ENCODE peak calls at places on chromosome X, in seven cellular contexts. R, Q, M, Y, X, N and O are unnamed samples.

GRCh38 chrX:135625995-135626394 is 87.4 kb upstream of the CT45A1 start:
- DNase-seq in X (no peak), M (no peak), N (no peak), Y (no peak), Q (no peak), R (no peak), O (no peak)

GRCh38 chrX:153924149-153924861 is 1.8 kb downstream of the ARHGAP4 start:
- DNase-seq in R (peak), Q (peak), M (no peak), X (no peak), N (no peak), Y (peak), O (no peak)

GRCh38 chrX:53087378-53087777 is 5.2 kb downstream of the TSPYL2 start:
- DNase-seq in Q (peak), M (no peak), R (no peak), Y (no peak), X (no peak), N (no peak), O (no peak)

GRCh38 chrX:9829308-9830267 is 43.4 kb downstream of the SHROOM2 start:
- DNase-seq in Y (no peak), R (no peak), M (no peak), N (no peak), X (no peak), Q (no peak), O (no peak)

GRCh38 chrX:154855256-154855655 is 20.8 kb upstream of the SMIM9 start:
- DNase-seq in R (no peak), Q (no peak), X (no peak), N (no peak), M (no peak), Y (no peak), O (no peak)

GRCh38 chrX:115449742-115450141 is 111.2 kb upstream of the PLS3 start:
- DNase-seq in N (peak), X (no peak), R (no peak), Q (no peak), Y (no peak), M (no peak), O (peak)

GRCh38 chrX:110089656-110090404 is 86.9 kb downstream of the TMEM164 start:
- DNase-seq in N (no peak), X (no peak), R (no peak), M (no peak), Q (no peak), Y (peak), O (no peak)

GRCh38 chrX:69070949-69071650 is 94.2 kb downstream of the PJA1 start:
- DNase-seq in N (peak), R (no peak), X (no peak), Y (peak), M (no peak), Q (no peak), O (no peak)

GRCh38 chrX:136251042-136251991 is at the start of gene MAP7D3:
- DNase-seq in M (peak), Y (peak), N (peak), X (peak), R (peak), Q (peak), O (peak)

GRCh38 chrX:651922-652775 is 21.6 kb downstream of the SHOX start:
- DNase-seq in N (no peak), Y (no peak), Q (no peak), M (no peak), R (no peak), X (no peak), O (no peak)